ENCODE peak calls at places on chromosomes 3 and 15, in eight cellular contexts. H, K, R, A, P, V, Z and S are unnamed samples.
A peak's percentile ranks its signal among the peaks of the same experiment; 100 is the strongest.

GRCh38 chr3:184134746-184135148 is 411 bp upstream of the EIF2B5 start:
- DNase-seq in H (no peak), A (no peak), V (no peak), P (no peak), Z (peak; percentile 14), R (no peak), K (peak; percentile 35), S (no peak)

GRCh38 chr15:27855137-27855536 is 244.0 kb downstream of the OCA2 start:
- DNase-seq in R (no peak), Z (no peak), K (no peak), A (no peak), P (no peak), V (no peak), H (no peak), S (no peak)

GRCh38 chr3:122975924-122976293 is 51.7 kb downstream of the SEMA5B start:
- DNase-seq in R (no peak), Z (no peak), P (peak; percentile 10), V (no peak), A (peak; percentile 18), H (no peak), K (no peak), S (no peak)

GRCh38 chr3:184874709-184875644 is 63.0 kb downstream of the VPS8 start:
- DNase-seq in A (no peak), H (no peak), Z (peak; percentile 8), R (no peak), K (no peak), P (peak; percentile 32), V (peak; percentile 5), S (no peak)

GRCh38 chr15:71752604-71753289 is 57.6 kb upstream of the NR2E3 start:
- DNase-seq in R (no peak), Z (peak; percentile 44), V (peak; percentile 93), H (no peak), P (peak; percentile 94), A (no peak), K (no peak), S (no peak)

GRCh38 chr3:11134794-11135193 is 19.5 kb upstream of the HRH1 start:
- DNase-seq in H (no peak), K (no peak), Z (no peak), P (peak; percentile 56), A (no peak), V (no peak), R (no peak), S (no peak)

GRCh38 chr3:94098487-94098886 is 35.6 kb downstream of the NSUN3 start:
- DNase-seq in P (peak; percentile 5), A (no peak), Z (no peak), H (no peak), K (no peak), R (no peak), V (no peak), S (no peak)

GRCh38 chr3:123657578-123657977 is 72.7 kb upstream of the HACD2 start:
- DNase-seq in A (no peak), V (no peak), P (peak; percentile 38), R (no peak), Z (no peak), K (no peak), H (no peak), S (no peak)

GRCh38 chr3:151964768-151965167 is 91.3 kb downstream of the SUCNR1 start:
- DNase-seq in H (no peak), K (no peak), A (no peak), P (peak; percentile 6), R (no peak), V (no peak), Z (no peak), S (no peak)

GRCh38 chr3:178676942-178677606 is 140.8 kb downstream of the KCNMB2 start:
- DNase-seq in K (no peak), A (no peak), H (peak; percentile 36), P (no peak), Z (no peak), V (no peak), R (no peak), S (no peak)

GRCh38 chr3:195543642-195544536 is 764 bp upstream of the PPP1R2 start:
- DNase-seq in P (no peak), A (no peak), R (no peak), Z (no peak), V (peak; percentile 5), H (peak; percentile 27), K (no peak), S (peak; percentile 42)

GRCh38 chr3:129313415-129313982 is 34.8 kb downstream of the HMCES start:
- DNase-seq in P (peak; percentile 9), H (peak; percentile 47), K (no peak), V (no peak), Z (no peak), A (no peak), R (no peak), S (no peak)

GRCh38 chr3:187737401-187738088 is 7.7 kb downstream of the BCL6 start:
- DNase-seq in H (peak; percentile 82), A (peak; percentile 44), P (peak; percentile 65), K (peak; percentile 80), Z (peak; percentile 54), R (no peak), V (no peak), S (peak; percentile 86)

GRCh38 chr3:66452247-66453040 is 48.4 kb downstream of the LRIG1 start:
- DNase-seq in H (peak; percentile 55), R (no peak), Z (peak; percentile 39), P (no peak), A (no peak), K (no peak), V (no peak), S (no peak)

GRCh38 chr3:46078712-46079400 is 51.6 kb upstream of the XCR1 start:
- DNase-seq in K (peak; percentile 96), R (peak; percentile 82), Z (peak; percentile 100), A (peak; percentile 99), V (peak; percentile 60), P (peak; percentile 93), H (peak; percentile 96), S (peak; percentile 90)

GRCh38 chr3:160447544-160447943 is 2.0 kb downstream of the TRIM59 start:
- DNase-seq in K (no peak), P (peak; percentile 52), V (no peak), A (no peak), Z (no peak), H (no peak), R (no peak), S (no peak)

GRCh38 chr3:115523467-115523866 is 99.8 kb upstream of the GAP43 start:
- DNase-seq in H (no peak), A (no peak), R (no peak), V (no peak), K (no peak), Z (no peak), P (no peak), S (no peak)

GRCh38 chr3:178140491-178140890 is 395.7 kb upstream of the KCNMB2 start:
- DNase-seq in P (peak; percentile 57), R (no peak), K (no peak), V (no peak), A (no peak), H (no peak), Z (no peak), S (no peak)

GRCh38 chr15:88701561-88702095 is 62.8 kb downstream of the ISG20 start:
- DNase-seq in A (peak; percentile 55), Z (no peak), R (no peak), V (peak; percentile 34), H (no peak), P (no peak), K (no peak), S (no peak)

GRCh38 chr3:124768812-124769211 is 38.6 kb downstream of the UMPS start:
- DNase-seq in Z (no peak), H (no peak), V (peak; percentile 90), K (no peak), A (no peak), P (no peak), R (no peak), S (peak; percentile 51)

GRCh38 chr15:75201609-75202250 is at the start of gene C15orf39:
- DNase-seq in H (peak; percentile 73), R (no peak), Z (peak; percentile 42), A (peak; percentile 68), V (peak; percentile 92), P (peak; percentile 52), K (peak; percentile 76), S (peak; percentile 82)

GRCh38 chr15:70415330-70415884 is 317.7 kb upstream of the TLE3 start:
- DNase-seq in A (no peak), Z (no peak), P (no peak), H (no peak), K (no peak), V (no peak), R (no peak), S (no peak)

GRCh38 chr3:44042772-44043171 is 198.9 kb upstream of the TOPAZ1 start:
- DNase-seq in P (no peak), H (no peak), V (no peak), K (no peak), Z (no peak), R (no peak), A (no peak), S (no peak)
- H3K4me1 ChIP-seq in P (no peaks in the 10 kb centered on the region), H (no peaks in the 10 kb centered on the region), V (peaks cover 20% of the 10 kb centered on the region), K (no peaks in the 10 kb centered on the region), Z (no peaks in the 10 kb centered on the region), R (peaks cover 60% of the 10 kb centered on the region), A (no peaks in the 10 kb centered on the region), S (no peaks in the 10 kb centered on the region)

DNA sequence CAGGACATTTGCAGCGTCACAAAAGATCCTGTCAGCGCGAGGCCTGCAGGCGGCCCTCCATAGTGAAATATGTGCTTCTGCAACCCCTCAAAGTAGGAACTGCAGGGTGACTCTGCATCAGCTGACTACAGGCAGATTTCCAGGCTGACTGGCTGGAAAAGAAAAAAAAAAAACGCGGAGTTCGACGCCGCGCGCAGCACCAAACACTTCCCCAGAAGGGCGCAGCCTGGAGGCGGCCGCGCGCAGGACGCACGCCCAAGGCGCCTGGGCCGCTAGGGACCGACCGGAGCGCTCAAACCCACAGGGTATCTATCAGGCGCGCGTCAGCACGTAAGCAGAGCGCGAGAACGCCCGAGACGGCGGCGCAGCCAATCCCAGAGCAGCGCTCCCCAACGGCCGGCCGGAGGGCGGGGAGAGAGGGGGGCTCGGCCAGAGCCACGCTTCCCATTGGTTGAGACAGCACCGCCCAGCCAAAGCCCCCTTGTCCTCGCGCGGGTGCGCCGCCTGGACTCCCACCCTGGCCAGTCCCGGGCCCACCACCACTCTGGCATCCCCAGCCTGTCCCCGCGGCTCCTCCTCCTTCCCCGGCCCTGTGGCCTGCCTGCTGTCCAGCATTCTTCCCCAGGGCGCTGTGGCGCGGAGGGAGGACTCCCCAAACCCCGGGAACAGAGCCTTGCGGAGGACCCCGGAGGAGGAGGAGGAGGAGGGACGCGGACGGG is 1.0 kb downstream of the BDH1 start:
- DNase-seq in A (peak; percentile 93), V (peak; percentile 80), Z (peak; percentile 84), H (peak; percentile 93), P (peak; percentile 95), R (peak; percentile 83), K (peak; percentile 97), S (peak; percentile 91)
- TF ChIP-seq POLR2A in A (peak; percentile 49), V (no peak), Z (peak; percentile 14), H (peak; percentile 67), P (no peak), R (peak; percentile 83), K (peak; percentile 28), S (no peak)

GRCh38 chr3:30633718-30634117 is 27.3 kb downstream of the TGFBR2 start:
- DNase-seq in K (no peak), H (no peak), P (no peak), V (no peak), R (no peak), Z (no peak), A (no peak), S (no peak)
- H3K4me1 ChIP-seq in K (peaks cover 49% of the 10 kb centered on the region), H (peaks cover 5% of the 10 kb centered on the region), P (peaks cover 13% of the 10 kb centered on the region), V (peaks cover 46% of the 10 kb centered on the region), R (no peaks in the 10 kb centered on the region), Z (no peaks in the 10 kb centered on the region), A (peaks cover 56% of the 10 kb centered on the region), S (peaks cover 47% of the 10 kb centered on the region)

DNA sequence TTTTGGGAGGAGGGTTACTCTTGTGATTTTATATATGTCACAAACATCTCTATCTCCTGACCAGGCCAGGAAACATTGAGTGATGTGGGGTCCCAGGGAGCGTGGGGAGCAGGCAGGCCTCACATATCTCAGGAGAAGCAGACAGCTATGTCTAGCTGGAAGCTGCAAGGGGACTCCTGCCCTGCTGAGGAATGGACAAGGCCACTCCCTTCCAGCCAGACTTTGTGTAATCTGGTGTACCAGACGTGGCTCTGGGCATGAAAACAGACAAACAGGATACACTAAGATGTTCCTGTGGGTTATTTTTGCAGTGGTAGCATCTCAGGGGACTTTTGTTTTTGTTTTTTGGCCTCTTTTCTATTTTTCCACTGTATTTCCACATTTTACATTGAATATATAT is 23.2 kb downstream of the CYP8B1 start:
- DNase-seq in R (no peak), Z (peak; percentile 45), P (no peak), H (no peak), V (no peak), A (no peak), K (no peak), S (peak; percentile 66)
- TF ChIP-seq POLR2A in R (no peak), Z (no peak), P (no peak), H (no peak), V (no peak), A (no peak), K (no peak), S (peak; percentile 36)